ENCODE peak calls at places on chromosomes 11 and 22, in four cellular contexts. U is H1, G is A549, W is K562. T is an unnamed sample.

GRCh38 chr11:72684236-72684912 is 10.2 kb upstream of the PDE2A start:
- DNase-seq in G (peak), W (peak), U (no peak), T (peak)

GRCh38 chr11:76803811-76804600 is 20.9 kb downstream of the TSKU start:
- DNase-seq in G (peak), W (no peak), U (no peak), T (no peak)

GRCh38 chr11:114984611-114985163 is 306.4 kb downstream of the NXPE2 start:
- DNase-seq in W (no peak), U (no peak), G (no peak), T (no peak)

GRCh38 chr11:79019277-79019676 is 421.6 kb downstream of the TENM4 start:
- DNase-seq in W (no peak), G (no peak), U (no peak), T (no peak)

GRCh38 chr11:116424615-116425261 is 348.0 kb downstream of the BUD13 start:
- DNase-seq in U (no peak), G (no peak), W (no peak), T (peak)

GRCh38 chr11:24859801-24860300 is 363.0 kb downstream of the LUZP2 start:
- DNase-seq in G (no peak), W (no peak), U (no peak), T (no peak)

GRCh38 chr11:127651175-127651887 is 650.8 kb upstream of the KIRREL3 start:
- DNase-seq in U (no peak), W (no peak), G (no peak), T (no peak)

GRCh38 chr11:61667684-61668320 is 12.4 kb upstream of the DAGLA start:
- DNase-seq in W (no peak), G (no peak), U (no peak), T (no peak)

GRCh38 chr11:76872959-76873827 is 12.5 kb downstream of the ACER3 start:
- DNase-seq in W (no peak), U (no peak), G (no peak), T (no peak)

GRCh38 chr11:93221539-93221938 is 23.7 kb upstream of the SLC36A4 start:
- DNase-seq in U (no peak), W (no peak), G (no peak), T (no peak)

GRCh38 chr11:67428052-67429001 is at the start of gene RPS6KB2:
- DNase-seq in G (peak), U (peak), W (peak), T (peak)

GRCh38 chr22:38029370-38029769 is 27.8 kb upstream of the PICK1 start:
- DNase-seq in U (no peak), G (no peak), W (no peak), T (no peak)

GRCh38 chr22:30864441-30865420 is 103.8 kb downstream of the MORC2 start:
- DNase-seq in W (no peak), G (no peak), U (no peak), T (no peak)

DNA sequence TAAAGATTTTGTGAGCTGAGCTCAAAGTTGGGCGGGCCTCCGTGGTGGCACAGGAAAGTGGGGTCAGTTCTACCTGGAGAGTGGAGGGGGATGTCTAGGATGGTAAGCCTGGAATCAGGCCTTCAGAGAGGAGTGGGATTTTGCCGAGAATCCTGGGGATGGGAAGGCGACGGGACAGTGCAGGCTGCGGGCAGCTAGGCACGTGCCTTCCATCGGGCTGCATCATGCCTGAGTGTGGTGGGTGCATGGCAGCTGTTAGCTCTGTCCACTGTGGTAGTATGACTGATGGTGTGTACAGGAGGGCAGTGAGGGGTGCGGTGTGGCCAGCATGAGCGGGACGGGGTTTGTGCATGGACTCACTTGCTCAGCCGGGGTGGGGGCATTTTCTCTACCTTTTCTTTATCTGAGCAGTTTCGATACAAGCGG is 3.6 kb downstream of the SHANK3 start:
- DNase-seq in G (no peak), U (no peak), W (peak), T (no peak)
- TF ChIP-seq USF2 in G (no peak), U (no peak), W (no peak), T (no peak)

GRCh38 chr22:32661737-32662586 is 139.5 kb upstream of the TIMP3 start:
- DNase-seq in U (no peak), W (no peak), G (no peak), T (no peak)

GRCh38 chr22:32665676-32666075 is 135.8 kb upstream of the TIMP3 start:
- DNase-seq in W (no peak), U (no peak), G (no peak), T (no peak)

GRCh38 chr22:32661296-32661695 is 140.2 kb upstream of the TIMP3 start:
- DNase-seq in G (no peak), W (no peak), U (peak), T (no peak)

GRCh38 chr22:32660292-32660691 is 141.2 kb upstream of the TIMP3 start:
- DNase-seq in U (peak), W (peak), G (peak), T (peak)

DNA sequence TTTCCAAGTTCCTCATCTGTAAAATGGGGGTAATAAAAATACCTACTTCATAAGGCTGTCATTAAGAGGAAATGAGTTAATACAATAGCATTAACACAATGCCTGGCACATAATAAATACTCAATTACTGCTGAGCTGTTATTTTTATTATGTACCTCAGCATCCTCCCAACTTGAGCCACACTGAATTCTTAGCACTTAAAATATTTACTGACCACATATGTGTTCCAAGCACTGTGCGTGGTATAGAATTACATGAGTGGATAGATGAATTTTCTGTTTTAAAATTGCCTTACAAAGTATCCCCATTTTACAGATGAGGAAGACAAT is 139.0 kb upstream of the TIMP3 start:
- DNase-seq in W (no peak), G (no peak), U (no peak), T (no peak)
- TF ChIP-seq PHF8 in W (no peak), G (no peak), U (no peak), T (no peak)

GRCh38 chr11:119378851-119379465 is 2.5 kb downstream of the USP2 start:
- DNase-seq in U (no peak), G (no peak), W (peak), T (no peak)

GRCh38 chr11:119377961-119378667 is 3.4 kb downstream of the USP2 start:
- DNase-seq in W (peak), U (no peak), G (no peak), T (no peak)

GRCh38 chr11:119376197-119376847 is 5.2 kb downstream of the USP2 start:
- DNase-seq in U (no peak), W (no peak), G (no peak), T (peak)

GRCh38 chr11:119375629-119376196 is 5.8 kb downstream of the USP2 start:
- DNase-seq in W (peak), U (no peak), G (no peak), T (peak)

DNA sequence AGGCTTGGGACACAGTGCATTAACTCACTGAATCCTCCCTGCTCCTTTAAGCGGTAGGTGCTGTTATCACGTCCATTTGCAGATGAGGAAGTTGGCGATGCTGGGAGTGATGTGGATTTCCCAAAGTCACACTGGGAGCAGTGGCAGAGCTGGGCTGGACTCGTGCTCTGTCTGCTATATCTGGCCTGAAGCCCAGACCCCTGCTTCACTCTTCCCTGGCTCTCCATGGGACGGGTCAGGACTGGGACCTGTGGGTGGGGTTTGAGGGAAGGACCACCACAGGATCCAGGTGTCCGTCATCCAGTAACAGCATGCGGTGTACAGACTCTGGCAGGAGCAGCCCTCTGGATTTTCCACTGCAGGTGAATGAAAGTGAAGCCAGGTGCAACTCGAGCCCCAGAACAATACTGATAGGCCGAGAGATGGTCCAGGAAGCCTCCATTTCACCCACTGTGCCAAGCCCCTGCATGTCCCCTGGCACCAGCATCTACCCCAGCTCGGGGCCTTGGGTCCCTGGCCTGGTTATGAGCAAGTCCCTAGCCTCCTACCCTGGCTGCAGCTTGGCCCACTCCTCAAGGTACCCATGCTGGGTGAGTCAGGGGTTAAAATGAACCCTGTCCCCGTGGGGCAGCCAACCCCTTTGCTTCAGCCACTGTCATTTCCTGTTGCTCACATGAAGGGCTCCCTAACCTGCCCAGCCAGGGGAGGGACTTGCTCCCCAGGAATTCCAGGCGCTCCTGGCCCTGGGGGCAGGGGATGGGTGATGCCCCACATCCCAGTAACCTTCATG is 4.2 kb downstream of the USP2 start:
- DNase-seq in W (no peak), U (no peak), G (no peak), T (no peak)
- TF ChIP-seq MAX in W (no peak), U (no peak), G (no peak), T (no peak)

GRCh38 chr11:131645237-131645636 is 274.8 kb downstream of the NTM start:
- DNase-seq in G (no peak), U (no peak), W (no peak), T (no peak)
- TF ChIP-seq USF2 in G (no peak), U (no peak), W (no peak), T (no peak)

GRCh38 chr11:281486-282161 is 3.4 kb downstream of the NLRP6 start:
- DNase-seq in W (no peak), G (no peak), U (no peak), T (no peak)

GRCh38 chr11:280762-281485 is 2.7 kb downstream of the NLRP6 start:
- DNase-seq in W (no peak), G (peak), U (no peak), T (no peak)

GRCh38 chr11:279966-280761 is 2.0 kb downstream of the NLRP6 start:
- DNase-seq in G (peak), W (no peak), U (no peak), T (no peak)

GRCh38 chr11:278001-278951 is at the start of gene NLRP6:
- DNase-seq in U (no peak), W (no peak), G (no peak), T (no peak)

DNA sequence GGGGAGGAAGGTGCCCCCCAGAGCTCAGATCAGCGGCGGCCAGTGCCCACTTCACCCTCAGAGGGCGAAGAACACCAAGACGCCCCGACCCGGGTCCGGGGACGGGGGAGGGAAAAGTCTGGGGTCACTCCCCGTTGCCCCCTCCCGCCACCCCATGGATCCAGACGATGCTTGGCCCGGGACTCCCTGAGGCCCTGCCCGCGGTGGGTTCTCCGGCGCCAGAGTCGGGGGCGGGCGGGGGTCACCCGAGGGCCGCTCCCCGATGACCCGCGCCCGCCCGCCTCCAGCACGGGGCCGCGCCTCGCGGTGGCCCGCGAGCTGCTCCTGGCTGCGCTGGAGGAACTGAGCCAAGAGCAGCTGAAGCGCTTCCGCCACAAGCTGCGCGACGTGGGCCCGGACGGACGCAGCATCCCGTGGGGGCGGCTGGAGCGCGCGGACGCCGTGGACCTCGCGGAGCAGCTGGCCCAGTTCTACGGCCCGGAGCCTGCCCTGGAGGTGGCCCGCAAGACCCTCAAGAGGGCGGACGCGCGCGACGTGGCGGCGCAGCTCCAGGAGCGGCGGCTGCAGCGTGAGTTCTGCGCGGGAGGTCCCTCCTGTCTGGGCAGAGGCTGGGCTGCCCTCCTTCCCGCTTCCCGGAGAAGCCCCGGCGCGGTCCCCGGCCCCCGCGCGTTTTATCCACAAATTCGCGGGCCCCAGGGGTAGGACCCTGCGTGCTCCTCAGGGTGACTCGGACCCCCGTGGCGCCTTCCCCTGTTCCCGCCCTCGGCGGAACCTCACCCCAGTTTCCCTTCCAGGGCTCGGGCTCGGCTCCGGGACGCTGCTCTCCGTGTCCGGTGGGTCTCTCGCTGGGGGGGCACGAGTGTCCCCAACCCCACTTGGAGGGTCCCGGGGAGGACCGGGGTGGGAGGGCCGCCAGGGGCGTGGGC is 1.1 kb downstream of the NLRP6 start:
- DNase-seq in W (no peak), G (no peak), U (no peak), T (no peak)
- TF ChIP-seq PHF8 in W (no peak), G (no peak), U (no peak), T (no peak)

DNA sequence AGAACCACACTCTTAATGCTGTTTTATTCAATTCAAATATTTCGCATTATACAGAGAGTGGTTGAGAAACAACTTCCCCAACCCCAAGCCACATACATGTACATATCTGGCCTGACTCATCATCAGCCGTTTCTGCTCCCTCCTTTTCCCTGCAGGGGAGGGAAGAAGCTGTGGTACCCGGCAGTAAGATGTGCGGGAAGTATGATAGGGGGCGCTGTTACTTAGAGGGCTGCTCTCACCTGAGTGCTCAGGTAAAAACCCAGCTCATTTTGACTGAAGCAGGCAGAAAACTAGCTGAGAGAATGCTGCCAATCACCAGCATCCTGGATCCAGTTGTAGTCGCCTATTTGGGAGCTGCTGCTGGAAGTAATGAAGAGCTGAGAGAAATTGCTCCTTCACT is 85.6 kb downstream of the NELL1 start:
- DNase-seq in G (peak), U (peak), W (peak), T (peak)
- TF ChIP-seq MAX in G (no peak), U (no peak), W (no peak), T (no peak)

GRCh38 chr11:110450246-110450645 is 20.5 kb downstream of the FDX1 start:
- DNase-seq in U (no peak), W (no peak), G (no peak), T (no peak)

GRCh38 chr11:110447343-110447742 is 17.6 kb downstream of the FDX1 start:
- DNase-seq in G (no peak), W (no peak), U (no peak), T (no peak)

GRCh38 chr11:110446594-110446993 is 16.8 kb downstream of the FDX1 start:
- DNase-seq in W (no peak), G (no peak), U (no peak), T (no peak)

GRCh38 chr11:110445428-110445827 is 15.7 kb downstream of the FDX1 start:
- DNase-seq in G (no peak), W (no peak), U (no peak), T (no peak)

DNA sequence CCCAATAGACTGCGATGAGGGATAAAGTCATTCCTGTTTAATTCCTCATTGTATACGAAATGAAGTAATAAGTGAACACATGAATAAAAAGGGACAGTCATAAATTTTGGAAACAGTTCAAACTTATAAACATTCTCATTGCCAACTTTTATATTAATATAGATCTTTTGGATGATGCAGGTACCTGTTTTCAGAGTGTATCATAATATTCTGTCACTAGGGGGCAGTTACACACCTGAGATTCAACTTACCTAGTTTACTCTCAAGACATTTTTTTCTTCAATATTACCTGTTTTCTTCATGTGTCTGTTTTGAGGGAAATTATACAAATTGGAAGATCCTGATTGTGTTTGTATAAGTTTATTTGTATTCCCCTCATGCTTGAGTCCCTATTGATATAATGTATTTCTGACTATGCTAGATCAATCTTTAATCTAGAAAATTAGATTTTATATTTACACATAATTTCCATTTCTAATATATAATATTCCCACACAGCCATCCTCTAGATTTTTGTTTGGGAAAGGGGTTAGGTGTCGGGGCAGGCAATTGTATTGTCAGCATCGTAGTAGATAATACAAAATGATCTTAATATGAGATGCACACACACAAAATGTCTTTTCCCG is 18.3 kb downstream of the FDX1 start:
- DNase-seq in W (no peak), G (no peak), U (no peak), T (no peak)
- TF ChIP-seq USF2 in W (no peak), G (no peak), U (no peak), T (no peak)

DNA sequence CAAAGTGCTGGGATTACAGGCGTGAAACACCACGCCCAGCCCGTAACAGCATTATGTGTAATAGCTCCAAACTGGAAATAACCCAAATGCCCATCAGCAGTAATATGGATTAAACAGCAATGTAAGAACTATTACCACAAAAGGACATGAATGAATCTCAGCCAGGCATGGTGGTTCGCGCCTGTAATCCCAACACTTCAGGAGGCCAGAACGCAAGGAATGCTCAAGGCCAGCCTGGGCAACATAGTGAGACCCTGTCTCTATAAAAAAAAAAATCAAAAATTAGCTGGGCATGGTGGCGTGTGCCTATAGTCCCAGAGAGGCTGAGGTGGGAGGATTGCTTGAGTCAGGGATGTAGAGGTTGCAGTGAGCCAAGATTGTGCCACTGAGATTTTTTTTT is 3.1 kb upstream of the DPF2 start:
- DNase-seq in U (no peak), G (no peak), W (no peak), T (no peak)
- TF ChIP-seq PHF8 in U (no peak), G (no peak), W (no peak), T (no peak)